ENCODE peak calls at places on chromosomes 7 and 10, in eight cellular contexts. G is GM12865; K is astrocyte of the hippocampus; H is stimulated activated CD4-positive, alpha-beta T cell treated with anti-CD3 and anti-CD28 coated beads, Interleukin-4, amount 100 ng/mL, for 1 hour; Y is heart right ventricle; I is H9; P is AG04450; F is MV-4-11. D is an unnamed sample.

GRCh38 chr10:110918269-110918632 is 729 bp downstream of the BBIP1 start:
- DNase-seq in G (no peak), K (no peak), H (peak), Y (peak), I (peak), P (peak), F (peak), D (no peak)

GRCh38 chr7:31850601-31851000 is 163.6 kb downstream of the PPP1R17 start:
- DNase-seq in G (no peak), K (no peak), H (no peak), Y (no peak), I (no peak), P (no peak), F (no peak), D (no peak)

GRCh38 chr10:3139135-3139910 is 33.3 kb downstream of the PITRM1 start:
- DNase-seq in G (no peak), K (no peak), H (no peak), Y (no peak), I (no peak), P (no peak), F (no peak), D (no peak)

GRCh38 chr10:93336110-93336509 is 146.0 kb downstream of the MYOF start:
- DNase-seq in G (no peak), K (no peak), H (no peak), Y (no peak), I (no peak), P (no peak), F (no peak), D (no peak)

GRCh38 chr7:116311816-116312471 is 101.6 kb downstream of the TES start:
- DNase-seq in G (no peak), K (no peak), H (no peak), Y (no peak), I (no peak), P (no peak), F (no peak), D (no peak)

GRCh38 chr10:96292971-96293909 is 11.0 kb upstream of the DNTT start:
- DNase-seq in G (peak), K (peak), H (no peak), Y (peak), I (no peak), P (peak), F (peak), D (no peak)

GRCh38 chr10:23479798-23480473 is 41.1 kb downstream of the OTUD1 start:
- DNase-seq in G (no peak), K (no peak), H (no peak), Y (no peak), I (no peak), P (no peak), F (peak), D (no peak)

GRCh38 chr10:9602930-9603459 is 1414.7 kb upstream of the CELF2 start:
- DNase-seq in G (no peak), K (no peak), H (no peak), Y (no peak), I (no peak), P (no peak), F (no peak), D (no peak)

GRCh38 chr10:100970076-100970913 is 991 bp downstream of the SEMA4G start:
- DNase-seq in G (no peak), K (no peak), H (peak), Y (no peak), I (peak), P (no peak), F (no peak), D (no peak)

GRCh38 chr10:6667679-6668270 is 87.7 kb upstream of the PRKCQ start:
- DNase-seq in G (peak), K (peak), H (peak), Y (peak), I (peak), P (no peak), F (peak), D (no peak)

GRCh38 chr7:54858008-54858692 is 99.1 kb upstream of the SEC61G start:
- DNase-seq in G (no peak), K (no peak), H (no peak), Y (no peak), I (no peak), P (no peak), F (no peak), D (no peak)

GRCh38 chr10:218753-219152 is 83.5 kb downstream of the ZMYND11 start:
- DNase-seq in G (no peak), K (no peak), H (no peak), Y (no peak), I (no peak), P (no peak), F (no peak), D (no peak)

GRCh38 chr7:19060870-19061269 is 56.6 kb downstream of the TWIST1 start:
- DNase-seq in G (no peak), K (no peak), H (no peak), Y (no peak), I (no peak), P (no peak), F (no peak), D (no peak)

GRCh38 chr7:45923290-45923689 is 2.2 kb upstream of the IGFBP3 start:
- DNase-seq in G (peak), K (peak), H (peak), Y (peak), I (peak), P (no peak), F (peak), D (peak)

GRCh38 chr7:157077986-157078644 is 60.6 kb upstream of the UBE3C start:
- DNase-seq in G (no peak), K (peak), H (no peak), Y (no peak), I (peak), P (no peak), F (no peak), D (peak)

GRCh38 chr7:136677456-136678365 is 190.7 kb upstream of the CHRM2 start:
- DNase-seq in G (peak), K (peak), H (no peak), Y (no peak), I (no peak), P (no peak), F (peak), D (no peak)